ENCODE peak calls at places on chromosomes 12 and 14, in six cellular contexts. M is right lobe of liver, H is left ventricle myocardium inferior, O is GM23338, T is K562, R is HepG2. N is an unnamed sample.

GRCh38 chr12:1592444-1593231 is 1.7 kb downstream of the FBXL14 start:
- DNase-seq in O (peak; percentile 72), T (peak; percentile 42), H (no peak), M (no peak), R (no peak), N (peak; percentile 88)

GRCh38 chr12:55720071-55720564 is at the start of gene RDH5:
- DNase-seq in M (peak; percentile 89), R (peak; percentile 83), H (peak; percentile 69), T (no peak), O (no peak), N (peak; percentile 65)

GRCh38 chr14:77027538-77028383 is 747 bp downstream of the IRF2BPL start:
- DNase-seq in T (peak; percentile 75), R (no peak), H (peak; percentile 76), M (peak; percentile 87), O (peak; percentile 58), N (peak; percentile 95)

GRCh38 chr14:106556665-106557289 is 1030.4 kb downstream of the TMEM121 start:
- DNase-seq in T (peak; percentile 39), R (peak; percentile 27), M (peak; percentile 65), H (no peak), O (peak; percentile 14), N (peak; percentile 91)

GRCh38 chr12:92012691-92013090 is 133.0 kb downstream of the BTG1 start:
- DNase-seq in R (no peak), H (no peak), O (no peak), M (no peak), T (no peak), N (no peak)

GRCh38 chr14:79334272-79334671 is 877.0 kb downstream of the DIO2 start:
- DNase-seq in H (no peak), R (no peak), M (no peak), T (no peak), O (peak; percentile 14), N (no peak)

GRCh38 chr14:105943973-105944602 is 417.7 kb downstream of the TMEM121 start:
- DNase-seq in O (no peak), T (no peak), H (no peak), M (no peak), R (peak; percentile 68), N (no peak)

GRCh38 chr12:94146166-94146565 is 2.2 kb upstream of the PLXNC1 start:
- DNase-seq in M (no peak), T (no peak), O (no peak), H (no peak), R (no peak), N (no peak)

GRCh38 chr12:132478845-132479244 is 11.1 kb upstream of the FBRSL1 start:
- DNase-seq in H (no peak), M (no peak), R (no peak), O (no peak), T (no peak), N (no peak)

GRCh38 chr12:6323340-6323994 is 13.0 kb downstream of the PLEKHG6 start:
- DNase-seq in H (no peak), T (peak; percentile 63), M (no peak), R (peak; percentile 78), O (peak; percentile 92), N (peak; percentile 79)

GRCh38 chr12:63396135-63396534 is 245.1 kb upstream of the AVPR1A start:
- DNase-seq in R (no peak), O (no peak), T (no peak), M (no peak), H (no peak), N (no peak)

GRCh38 chr12:77433799-77434198 is 368.4 kb upstream of the E2F7 start:
- DNase-seq in O (no peak), H (no peak), M (no peak), R (no peak), T (no peak), N (no peak)

GRCh38 chr12:132493482-132494178 is 3.7 kb downstream of the FBRSL1 start:
- DNase-seq in H (no peak), R (peak; percentile 80), M (no peak), T (peak; percentile 50), O (no peak), N (no peak)

GRCh38 chr12:53538209-53538689 is 31.0 kb upstream of the NPFF start:
- DNase-seq in O (no peak), H (no peak), T (no peak), M (no peak), R (peak; percentile 94), N (no peak)

GRCh38 chr12:62190921-62191746 is 69.1 kb upstream of the USP15 start:
- DNase-seq in H (peak; percentile 15), T (no peak), R (no peak), O (peak; percentile 66), M (peak; percentile 63), N (peak; percentile 83)

GRCh38 chr14:29243355-29243754 is 476.8 kb downstream of the FOXG1 start:
- DNase-seq in H (no peak), O (no peak), T (no peak), M (no peak), R (no peak), N (no peak)

GRCh38 chr12:108846320-108846719 is 11.1 kb downstream of the SSH1 start:
- DNase-seq in R (no peak), M (no peak), T (no peak), H (peak; percentile 72), O (no peak), N (peak; percentile 65)

GRCh38 chr14:21063479-21063878 is 5.9 kb downstream of the RNASE8 start:
- DNase-seq in O (peak; percentile 23), R (no peak), M (no peak), H (no peak), T (no peak), N (no peak)

GRCh38 chr12:120261951-120262851 is 3.3 kb downstream of the PXN start:
- DNase-seq in O (no peak), T (peak; percentile 46), M (peak; percentile 48), R (no peak), H (no peak), N (no peak)

GRCh38 chr14:36513451-36514277 is 6.4 kb downstream of the NKX2-1 start:
- DNase-seq in R (no peak), O (peak; percentile 90), T (no peak), H (no peak), M (no peak), N (no peak)

GRCh38 chr12:122215789-122216188 is 10.1 kb downstream of the DIABLO start:
- DNase-seq in H (no peak), O (no peak), T (no peak), R (no peak), M (no peak), N (no peak)

GRCh38 chr14:39368261-39368959 is 63.8 kb downstream of the FBXO33 start:
- DNase-seq in O (peak; percentile 92), H (no peak), T (peak; percentile 9), M (no peak), R (peak; percentile 88), N (no peak)

GRCh38 chr12:34287986-34288962 is 266.0 kb downstream of the ALG10 start:
- DNase-seq in M (no peak), H (peak; percentile 2), O (no peak), T (no peak), R (no peak), N (peak; percentile 52)

GRCh38 chr14:30994681-30995620 is 30.5 kb upstream of the AP4S1 start:
- DNase-seq in M (no peak), R (no peak), H (no peak), O (no peak), T (no peak), N (no peak)

GRCh38 chr14:100692859-100693558 is 33.7 kb upstream of the DLK1 start:
- DNase-seq in R (peak; percentile 65), H (no peak), M (no peak), O (no peak), T (no peak), N (no peak)

GRCh38 chr12:8045952-8046944 is 13.7 kb downstream of the FOXJ2 start:
- DNase-seq in M (peak; percentile 74), H (peak; percentile 82), O (peak; percentile 90), T (peak; percentile 61), R (peak; percentile 52), N (peak; percentile 91)

GRCh38 chr14:94120667-94121335 is 8.6 kb downstream of the IFI27L2 start:
- DNase-seq in O (no peak), H (no peak), R (no peak), T (no peak), M (no peak), N (no peak)

GRCh38 chr14:73457935-73458218 is 469 bp downstream of the NUMB start:
- DNase-seq in M (peak; percentile 74), O (no peak), R (no peak), H (peak; percentile 44), T (no peak), N (no peak)

DNA sequence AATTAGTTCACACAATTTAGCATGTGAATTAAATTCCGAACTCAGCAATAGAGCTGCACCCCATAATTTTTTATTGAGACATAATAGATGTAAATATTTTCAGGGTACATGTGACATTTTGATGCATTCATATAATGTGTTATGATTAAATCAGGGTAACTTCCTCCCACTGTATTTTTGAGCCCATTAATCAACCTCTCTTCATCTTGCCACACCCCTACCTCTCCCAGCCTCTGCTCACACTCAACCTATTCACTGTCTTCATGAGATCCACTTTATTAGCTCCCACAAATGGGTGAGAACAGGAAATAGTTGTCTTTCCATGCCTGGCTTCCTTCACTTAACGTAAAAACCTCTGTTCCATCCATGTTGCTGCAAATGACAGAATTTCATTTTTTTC is 14.7 kb downstream of the IL26 start:
- DNase-seq in O (no peak), T (no peak), H (no peak), M (no peak), R (no peak), N (no peak)
- H3K4me3 ChIP-seq in O (no peak overlapping the region), T (no peak overlapping the region), H (no peak overlapping the region), M (no peak overlapping the region), R (no peak overlapping the region), N (no peak overlapping the region)

GRCh38 chr12:79982371-79983062 is 47.6 kb upstream of the PPP1R12A start:
- DNase-seq in R (no peak), T (no peak), O (no peak), H (no peak), M (no peak), N (no peak)
- TF ChIP-seq CTCF in R (no peak), T (no peak), O (no peak), H (no peak), M (no peak), N (no peak)

GRCh38 chr14:61765225-61765943 is 3.2 kb downstream of the SNAPC1 start:
- DNase-seq in M (no peak), H (no peak), R (no peak), O (no peak), T (no peak), N (no peak)
- H3K4me3 ChIP-seq in M (no peak overlapping the region), H (peak overlapping the region; percentile 77), R (no peak overlapping the region), O (peak overlapping the region; percentile 79), T (peak overlapping the region; percentile 77), N (no peak overlapping the region)

DNA sequence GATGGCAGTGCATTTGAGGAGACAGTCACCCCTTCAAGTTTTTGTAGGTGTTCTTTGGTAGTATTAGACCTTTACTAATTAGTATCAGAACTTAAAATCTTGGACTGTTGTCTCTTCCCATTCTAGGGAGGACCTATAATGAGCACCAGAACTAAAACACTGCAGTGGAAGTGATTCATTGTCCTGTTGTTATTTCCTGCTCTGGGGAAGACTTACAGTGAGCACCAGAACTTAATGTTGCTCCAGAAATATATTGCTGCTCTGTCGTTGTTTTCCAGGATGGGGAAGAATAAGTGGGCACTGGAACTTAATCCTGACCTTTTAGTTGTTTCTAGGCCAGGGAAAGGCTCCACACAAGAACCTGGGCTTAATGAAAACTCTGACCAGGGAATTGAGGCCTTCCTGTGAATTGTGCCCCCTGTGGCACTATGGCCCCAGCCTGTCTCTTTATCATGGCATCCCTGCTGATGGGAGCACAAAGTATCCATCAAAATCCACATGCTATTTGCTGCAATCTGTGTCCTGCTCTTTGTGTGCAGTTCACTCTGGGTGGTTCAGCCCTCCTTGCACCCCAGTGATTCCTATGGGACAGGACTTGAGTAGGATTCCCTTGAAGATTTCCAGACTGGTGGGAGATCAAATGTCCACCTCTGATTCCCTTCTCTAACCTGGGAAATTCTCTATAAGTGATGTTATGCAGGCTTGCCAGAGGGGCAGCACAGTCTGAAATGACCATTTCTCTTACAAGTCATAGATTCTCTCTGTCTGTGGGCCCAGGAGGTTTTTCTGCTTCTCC is 175.8 kb downstream of the PAWR start:
- DNase-seq in T (no peak), O (no peak), H (no peak), M (no peak), R (no peak), N (no peak)
- TF ChIP-seq CTCF in T (no peak), O (no peak), H (no peak), M (no peak), R (no peak), N (no peak)

N was measured in spleen.